ENCODE peak calls at places on chromosomes 5 and 9, in ten cellular contexts. K is GF-D8; M is stimulated activated CD8-positive, alpha-beta memory T cell treated with anti-CD3 and anti-CD28 coated beads, Interleukin-15, amount 100 ng/mL, for 4 hours; E is cardiac fibroblast; T is fibroblast of pulmonary artery; N is NCI-H524 treated with DMSO at 0.1 percent for 48 hours; P is A549; Q is GM19239; G is AG09309; F is stimulated activated naive CD8-positive, alpha-beta T cell treated with anti-CD3 and anti-CD28 coated beads, Interleukin-15, Interleukin-2, amounts not matched to agents 100 U/mL and 50 U/mL, for 24 hours. W is an unnamed sample.

GRCh38 chr9:82117528-82117927 is 129.0 kb downstream of the SPATA31D1 start:
- DNase-seq in K (no peak), M (no peak), E (no peak), T (no peak), N (peak; percentile 31), P (no peak), Q (no peak), G (no peak), F (no peak), W (no peak)

GRCh38 chr5:158084292-158084691 is 225.3 kb upstream of the CLINT1 start:
- DNase-seq in K (no peak), M (no peak), E (no peak), T (no peak), N (no peak), P (no peak), Q (no peak), G (no peak), F (no peak), W (no peak)

GRCh38 chr9:38339087-38339486 is 53.4 kb upstream of the ALDH1B1 start:
- DNase-seq in K (no peak), M (no peak), E (peak; percentile 53), T (peak; percentile 39), N (no peak), P (no peak), Q (peak; percentile 28), G (peak; percentile 33), F (no peak), W (no peak)

GRCh38 chr9:120383999-120384924 is 195.7 kb downstream of the CDK5RAP2 start:
- DNase-seq in K (no peak), M (no peak), E (peak; percentile 73), T (peak; percentile 53), N (no peak), P (no peak), Q (no peak), G (no peak), F (no peak), W (no peak)

GRCh38 chr5:178296066-178296465 is 63.5 kb upstream of the PHYKPL start:
- DNase-seq in K (no peak), M (no peak), E (no peak), T (no peak), N (no peak), P (no peak), Q (no peak), G (no peak), F (no peak), W (no peak)

GRCh38 chr5:38434981-38435710 is 121.3 kb downstream of the LIFR start:
- DNase-seq in K (no peak), M (no peak), E (peak; percentile 44), T (peak; percentile 30), N (no peak), P (no peak), Q (no peak), G (peak; percentile 38), F (no peak), W (no peak)

GRCh38 chr9:73143606-73144328 is 7.9 kb upstream of the ANXA1 start:
- DNase-seq in K (peak; percentile 78), M (no peak), E (peak; percentile 88), T (peak; percentile 91), N (no peak), P (peak; percentile 73), Q (no peak), G (peak; percentile 62), F (no peak), W (no peak)

GRCh38 chr5:175752826-175753535 is 95.1 kb downstream of the HRH2 start:
- DNase-seq in K (no peak), M (no peak), E (no peak), T (no peak), N (no peak), P (no peak), Q (no peak), G (no peak), F (no peak), W (no peak)

GRCh38 chr5:14204785-14205321 is 61.7 kb downstream of the TRIO start:
- DNase-seq in K (peak; percentile 81), M (no peak), E (peak; percentile 90), T (peak; percentile 94), N (no peak), P (peak; percentile 90), Q (no peak), G (peak; percentile 67), F (no peak), W (no peak)

GRCh38 chr9:93058357-93059096 is at the start of gene SUSD3:
- DNase-seq in K (peak; percentile 20), M (peak; percentile 24), E (peak; percentile 71), T (peak; percentile 33), N (no peak), P (peak; percentile 24), Q (peak; percentile 58), G (no peak), F (peak; percentile 80), W (peak; percentile 85)

GRCh38 chr5:78472469-78473106 is 112.2 kb downstream of the SCAMP1 start:
- DNase-seq in K (no peak), M (no peak), E (peak; percentile 48), T (peak; percentile 69), N (no peak), P (no peak), Q (no peak), G (no peak), F (no peak), W (no peak)

GRCh38 chr5:81147011-81147594 is 86.0 kb upstream of the CKMT2 start:
- DNase-seq in K (no peak), M (no peak), E (no peak), T (no peak), N (peak; percentile 77), P (no peak), Q (no peak), G (no peak), F (no peak), W (no peak)

GRCh38 chr5:133788121-133788520 is 175.8 kb upstream of the FSTL4 start:
- DNase-seq in K (no peak), M (no peak), E (no peak), T (no peak), N (no peak), P (no peak), Q (no peak), G (no peak), F (no peak), W (no peak)

GRCh38 chr9:35341585-35341984 is 148.3 kb upstream of the RUSC2 start:
- DNase-seq in K (no peak), M (no peak), E (peak; percentile 88), T (peak; percentile 81), N (no peak), P (no peak), Q (no peak), G (peak; percentile 72), F (no peak), W (no peak)

GRCh38 chr9:134617246-134617645 is 24.4 kb upstream of the COL5A1 start:
- DNase-seq in K (no peak), M (no peak), E (no peak), T (no peak), N (no peak), P (no peak), Q (no peak), G (no peak), F (no peak), W (no peak)

GRCh38 chr5:1352231-1352825 is 7.4 kb upstream of the CLPTM1L start:
- DNase-seq in K (no peak), M (no peak), E (no peak), T (no peak), N (no peak), P (no peak), Q (no peak), G (no peak), F (no peak), W (no peak)

GRCh38 chr5:67366256-67366655 is 169.7 kb upstream of the CD180 start:
- DNase-seq in K (no peak), M (no peak), E (no peak), T (no peak), N (no peak), P (no peak), Q (no peak), G (no peak), F (no peak), W (no peak)

GRCh38 chr5:120055858-120056257 is 408.2 kb upstream of the PRR16 start:
- DNase-seq in K (no peak), M (no peak), E (peak; percentile 82), T (peak; percentile 79), N (no peak), P (peak; percentile 17), Q (no peak), G (peak; percentile 44), F (no peak), W (no peak)

GRCh38 chr5:153678617-153679329 is 188.3 kb downstream of the GRIA1 start:
- DNase-seq in K (no peak), M (no peak), E (peak; percentile 36), T (peak; percentile 66), N (no peak), P (no peak), Q (no peak), G (no peak), F (no peak), W (no peak)

GRCh38 chr5:78569441-78569840 is 79.1 kb downstream of the LHFPL2 start:
- DNase-seq in K (no peak), M (no peak), E (peak; percentile 92), T (peak; percentile 89), N (peak; percentile 11), P (no peak), Q (no peak), G (peak; percentile 46), F (no peak), W (no peak)

GRCh38 chr9:78856144-78856543 is 559.2 kb downstream of the PSAT1 start:
- DNase-seq in K (no peak), M (no peak), E (no peak), T (no peak), N (no peak), P (no peak), Q (no peak), G (peak; percentile 16), F (no peak), W (no peak)

GRCh38 chr9:137446851-137447471 is 5.8 kb upstream of the ENTPD8 start:
- DNase-seq in K (no peak), M (no peak), E (no peak), T (no peak), N (no peak), P (no peak), Q (no peak), G (peak; percentile 18), F (no peak), W (no peak)

GRCh38 chr5:65762234-65762633 is 40.2 kb downstream of the NLN start:
- DNase-seq in K (no peak), M (no peak), E (no peak), T (no peak), N (no peak), P (no peak), Q (no peak), G (no peak), F (no peak), W (no peak)

GRCh38 chr9:122394265-122395242 is 23.7 kb downstream of the PTGS1 start:
- DNase-seq in K (no peak), M (no peak), E (peak; percentile 91), T (peak; percentile 85), N (no peak), P (no peak), Q (no peak), G (peak; percentile 73), F (no peak), W (no peak)

GRCh38 chr9:91192379-91192775 is 169.3 kb downstream of the AUH start:
- DNase-seq in K (no peak), M (no peak), E (peak; percentile 57), T (no peak), N (peak; percentile 92), P (no peak), Q (no peak), G (no peak), F (no peak), W (peak; percentile 78)

GRCh38 chr5:125961150-125961549 is 462.1 kb upstream of the GRAMD2B start:
- DNase-seq in K (no peak), M (no peak), E (no peak), T (no peak), N (no peak), P (no peak), Q (peak; percentile 5), G (no peak), F (no peak), W (no peak)

W was measured in activated CD8-positive, alpha-beta memory T cell treated with anti-CD3 and anti-CD28 coated beads, Interleukin-2, amount 50 U/mL, for 48 hours.